ENCODE peak calls at places on chromosomes 1 and 21, in ten cellular contexts. I is breast epithelium, R is body of pancreas, L is ovary, Z is tibial nerve, V is endothelial cell of umbilical vein, J is K562, U is heart left ventricle, S is IMR-90, G is lower leg skin. A is an unnamed sample.

GRCh38 chr21:37829447-37829846 is 86.8 kb downstream of the KCNJ6 start:
- DNase-seq in L (no peak), Z (no peak), J (no peak), U (no peak), R (peak), S (peak), G (no peak), V (no peak), I (no peak), A (no peak)

GRCh38 chr1:180160362-180160761 is 5.7 kb downstream of the QSOX1 start:
- DNase-seq in R (no peak), G (no peak), L (no peak), I (no peak), J (no peak), V (no peak), U (no peak), S (no peak), Z (no peak), A (no peak)

GRCh38 chr1:68313736-68314594 is 81.6 kb upstream of the WLS start:
- DNase-seq in J (no peak), R (no peak), V (peak), I (no peak), U (no peak), G (no peak), Z (no peak), L (no peak), S (no peak), A (no peak)

GRCh38 chr1:223718850-223719249 is 6.5 kb downstream of the CAPN2 start:
- DNase-seq in V (no peak), S (peak), G (no peak), L (no peak), I (no peak), J (no peak), R (no peak), Z (no peak), U (no peak), A (no peak)

GRCh38 chr1:7940745-7941436 is at the start of gene TNFRSF9:
- DNase-seq in J (peak), R (no peak), Z (no peak), V (peak), S (peak), G (no peak), I (no peak), U (no peak), L (no peak), A (peak)

GRCh38 chr21:31505975-31506374 is 153.5 kb upstream of the SOD1 start:
- DNase-seq in R (no peak), S (no peak), G (no peak), L (no peak), J (no peak), U (no peak), V (no peak), Z (no peak), I (no peak), A (no peak)

GRCh38 chr1:60857851-60858250 is 224.5 kb upstream of the NFIA start:
- DNase-seq in S (no peak), V (no peak), R (no peak), J (no peak), G (no peak), I (no peak), L (no peak), Z (no peak), U (no peak), A (no peak)

GRCh38 chr21:29102791-29103257 is 27.6 kb upstream of the MAP3K7CL start:
- DNase-seq in I (no peak), V (no peak), U (no peak), L (no peak), Z (no peak), G (no peak), S (peak), J (no peak), R (no peak), A (no peak)

GRCh38 chr1:243628476-243628907 is 221.6 kb downstream of the AKT3 start:
- DNase-seq in V (no peak), Z (no peak), R (no peak), U (no peak), I (no peak), L (no peak), S (peak), G (no peak), J (no peak), A (no peak)

GRCh38 chr1:221839794-221840395 is 98.0 kb upstream of the DUSP10 start:
- DNase-seq in R (peak), V (peak), U (no peak), G (peak), S (peak), I (peak), J (no peak), Z (no peak), L (peak), A (no peak)

GRCh38 chr1:207892764-207893163 is 18.2 kb downstream of the CD34 start:
- DNase-seq in R (no peak), J (no peak), I (no peak), L (peak), G (no peak), S (no peak), U (no peak), V (peak), Z (no peak), A (no peak)

GRCh38 chr1:47948126-47948525 is 49.1 kb downstream of the TRABD2B start:
- DNase-seq in U (no peak), R (peak), S (no peak), I (no peak), L (no peak), G (no peak), V (no peak), J (no peak), Z (no peak), A (no peak)

GRCh38 chr1:3945916-3946840 is 46.1 kb upstream of the C1orf174 start:
- DNase-seq in R (no peak), S (no peak), U (no peak), Z (no peak), L (no peak), G (no peak), V (no peak), I (no peak), J (no peak), A (no peak)

GRCh38 chr1:24596401-24596880 is 40.6 kb downstream of the NCMAP start:
- DNase-seq in V (no peak), L (no peak), R (no peak), J (no peak), U (no peak), I (no peak), G (no peak), Z (no peak), S (no peak), A (no peak)

GRCh38 chr1:96313216-96313615 is 408.4 kb upstream of the PTBP2 start:
- DNase-seq in G (no peak), U (no peak), R (no peak), Z (no peak), S (peak), V (peak), I (no peak), J (no peak), L (no peak), A (no peak)

GRCh38 chr1:86356247-86356646 is 39.9 kb downstream of the ODF2L start:
- DNase-seq in J (no peak), V (no peak), I (no peak), G (no peak), R (no peak), L (no peak), U (no peak), S (peak), Z (no peak), A (no peak)

DNA sequence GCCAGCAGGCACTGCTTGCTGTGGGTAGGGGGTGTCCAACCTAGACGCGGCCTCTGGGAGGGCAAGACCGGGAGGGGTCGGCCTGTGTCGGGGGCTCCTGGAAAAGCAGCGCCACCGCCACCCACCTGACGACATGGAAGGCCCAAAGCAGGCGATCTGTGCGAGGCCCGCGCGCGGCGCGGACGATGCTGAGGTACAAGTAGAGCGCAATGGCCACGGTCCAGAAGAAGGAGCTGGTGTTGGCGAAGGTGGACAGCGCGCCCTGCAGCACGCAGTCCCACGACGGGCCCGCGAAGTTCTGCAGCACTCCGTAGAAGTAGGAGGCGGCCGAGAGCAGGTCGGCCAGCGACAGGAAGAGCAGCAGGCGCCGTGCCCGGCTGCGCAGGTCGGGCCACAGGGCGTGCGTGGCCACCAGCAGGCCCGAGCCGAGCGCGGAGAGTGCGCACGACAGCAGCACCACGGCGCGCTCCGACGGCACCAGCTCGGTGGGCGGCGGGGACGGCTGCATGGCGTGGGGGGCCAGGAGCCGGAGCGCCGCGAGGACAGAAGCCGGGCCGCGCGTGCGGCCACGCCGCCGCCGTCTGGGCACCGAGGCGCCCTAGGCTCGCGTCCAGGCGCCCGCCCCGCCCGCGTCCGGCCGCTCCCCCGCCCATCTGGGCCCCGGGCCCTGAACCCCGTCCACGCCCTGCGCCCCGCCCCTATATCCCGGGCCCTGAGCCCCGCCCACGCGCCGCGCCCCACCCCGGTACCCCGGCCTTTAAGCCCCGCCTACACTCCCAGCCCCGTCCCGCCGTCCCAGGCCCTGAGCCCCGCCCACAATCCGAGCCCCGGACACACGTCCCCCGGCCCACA is at the start of gene GPR157:
- DNase-seq in I (peak), V (peak), S (peak), J (peak), G (peak), R (peak), L (peak), U (peak), Z (peak), A (peak)
- TF ChIP-seq POLR2A in I (peak), V (peak), S (no peak), J (no peak), G (no peak), R (peak), L (peak), U (peak), Z (peak), A (no peak)

DNA sequence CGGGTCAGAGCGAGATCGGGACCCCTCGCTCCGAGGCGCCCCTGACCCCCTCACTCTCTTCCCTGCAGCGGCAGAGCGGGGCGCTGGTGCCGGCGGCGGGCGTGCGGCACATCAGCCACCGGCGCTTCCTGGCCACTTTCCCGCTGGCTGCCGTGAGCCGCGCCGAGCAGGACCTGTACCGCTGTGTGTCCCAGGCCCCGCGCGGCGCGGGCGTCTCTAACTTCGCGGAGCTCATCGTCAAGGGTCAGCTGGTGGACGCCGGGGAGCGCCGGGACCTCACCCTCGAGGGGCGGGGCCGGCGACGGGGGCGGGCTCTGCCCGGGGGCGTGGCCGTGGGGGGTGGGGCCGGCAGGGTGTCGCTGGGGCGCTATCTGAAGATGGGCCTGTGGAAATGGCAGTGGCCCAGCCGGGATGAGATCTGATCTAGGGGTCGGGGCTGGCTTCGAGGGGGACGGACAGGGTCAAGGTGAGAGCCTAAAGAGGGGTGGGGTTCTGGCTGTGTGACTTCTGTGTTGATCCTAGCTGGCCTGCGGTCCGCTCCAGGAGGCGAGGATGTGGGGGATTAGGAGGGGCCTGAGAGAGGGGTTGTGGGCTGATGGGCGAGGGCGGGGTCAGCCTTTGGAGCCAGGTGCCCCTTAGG is 23.6 kb downstream of the PTPRU start:
- DNase-seq in I (no peak), S (no peak), V (no peak), U (peak), J (peak), G (no peak), L (peak), Z (peak), R (peak), A (no peak)
- TF ChIP-seq POLR2A in I (no peak), S (no peak), V (no peak), U (no peak), J (no peak), G (no peak), L (no peak), Z (peak), R (no peak), A (no peak)

GRCh38 chr1:113981962-113982931 is 3.0 kb downstream of the OLFML3 start:
- DNase-seq in G (peak), U (peak), I (peak), Z (peak), L (peak), R (peak), S (peak), J (no peak), V (no peak), A (no peak)

GRCh38 chr1:113980120-113980519 is 846 bp downstream of the OLFML3 start:
- DNase-seq in G (no peak), I (no peak), V (no peak), J (no peak), S (peak), Z (peak), R (peak), L (peak), U (peak), A (no peak)

GRCh38 chr1:113975211-113975895 is 3.9 kb upstream of the OLFML3 start:
- DNase-seq in S (peak), R (no peak), I (no peak), G (no peak), V (peak), J (no peak), Z (no peak), L (no peak), U (no peak), A (no peak)

GRCh38 chr1:113976609-113977278 is 2.5 kb upstream of the OLFML3 start:
- DNase-seq in U (no peak), J (peak), R (no peak), I (no peak), S (peak), V (peak), G (no peak), Z (no peak), L (no peak), A (peak)

GRCh38 chr1:113978863-113979702 is at the start of gene OLFML3:
- DNase-seq in G (peak), U (peak), J (peak), I (peak), Z (peak), R (peak), L (peak), S (peak), V (peak), A (peak)
- TF ChIP-seq POLR2A in G (no peak), U (no peak), J (no peak), I (no peak), Z (no peak), R (peak), L (no peak), S (peak), V (no peak), A (no peak)

DNA sequence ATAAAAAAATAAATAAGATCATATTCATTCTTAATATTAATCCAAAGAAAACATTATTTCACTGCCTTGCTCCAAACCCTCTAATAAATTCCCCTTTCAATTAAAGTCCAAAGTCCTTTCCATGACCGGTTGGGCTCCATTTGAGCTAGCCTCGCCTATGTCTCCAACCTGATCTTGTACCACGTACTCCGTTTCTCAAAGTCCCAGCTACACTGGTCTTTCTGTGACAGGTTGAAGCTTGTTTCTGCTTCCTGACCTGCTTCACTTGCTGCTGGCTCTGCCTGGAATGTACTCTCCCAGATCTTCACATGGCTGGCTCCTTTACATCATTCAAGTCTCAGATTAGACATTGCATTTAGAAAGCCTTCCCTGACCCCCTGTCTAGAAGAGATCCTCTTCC is 16.4 kb downstream of the RPL5 start:
- DNase-seq in R (no peak), I (no peak), G (no peak), J (no peak), Z (no peak), L (no peak), U (no peak), S (no peak), V (no peak), A (no peak)
- TF ChIP-seq POLR2A in R (no peak), I (no peak), G (no peak), J (no peak), Z (no peak), L (no peak), U (no peak), S (no peak), V (no peak), A (no peak)

A was measured in erythroblast.